ENCODE peak calls at places on chromosomes 1 and 21, in ten cellular contexts. D is Panc1; Q is effector memory CD4-positive, alpha-beta T cell; L is IMR-90; U is SJSA1; G is MM.1S; O is CD8-positive, alpha-beta memory T cell; Y is spleen; B is SJCRH30; N is left lung. W is an unnamed sample.

GRCh38 chr1:200780545-200781444 is 42.1 kb downstream of the CAMSAP2 start:
- DNase-seq in G (peak; percentile 80), U (peak; percentile 39), Q (no peak), N (no peak), O (no peak), D (no peak), L (peak; percentile 43), B (no peak), Y (no peak), W (no peak)

GRCh38 chr1:23452011-23452411 is 27.5 kb upstream of the TCEA3 start:
- DNase-seq in B (no peak), Q (peak; percentile 43), O (peak; percentile 70), U (no peak), N (peak; percentile 86), L (peak; percentile 33), G (peak; percentile 20), Y (no peak), D (no peak), W (peak; percentile 74)

GRCh38 chr1:204029016-204029415 is 43.9 kb upstream of the SOX13 start:
- DNase-seq in G (no peak), U (no peak), L (no peak), Y (no peak), B (no peak), D (no peak), O (no peak), N (no peak), Q (no peak), W (no peak)

GRCh38 chr1:245091818-245092637 is 62.8 kb upstream of the KIF26B start:
- DNase-seq in G (no peak), Q (no peak), B (peak; percentile 42), D (peak; percentile 75), N (peak; percentile 61), O (no peak), L (peak; percentile 99), U (peak; percentile 90), Y (peak; percentile 78), W (no peak)

GRCh38 chr1:47677241-47677940 is 239.5 kb downstream of the FOXD2 start:
- DNase-seq in G (no peak), L (no peak), B (no peak), N (no peak), Q (no peak), O (no peak), U (no peak), Y (peak; percentile 62), D (no peak), W (no peak)

GRCh38 chr1:7519181-7519860 is 251.8 kb upstream of the VAMP3 start:
- DNase-seq in Q (no peak), G (no peak), D (no peak), L (no peak), B (no peak), N (no peak), O (peak; percentile 14), Y (peak; percentile 35), U (no peak), W (no peak)

GRCh38 chr1:169110265-169110664 is 3.8 kb downstream of the ATP1B1 start:
- DNase-seq in Q (no peak), N (no peak), U (no peak), D (no peak), B (no peak), O (no peak), L (no peak), Y (no peak), G (no peak), W (no peak)

GRCh38 chr1:16354619-16355018 is 2.3 kb upstream of the FBXO42 start:
- DNase-seq in U (no peak), N (no peak), B (no peak), D (no peak), G (no peak), O (no peak), L (no peak), Y (no peak), Q (no peak), W (no peak)

GRCh38 chr1:19139711-19140110 is 70.4 kb downstream of the UBR4 start:
- DNase-seq in Y (no peak), G (no peak), N (no peak), U (no peak), D (no peak), O (no peak), B (no peak), L (no peak), Q (no peak), W (no peak)

GRCh38 chr1:54884135-54884586 is 2.8 kb downstream of the DHCR24 start:
- DNase-seq in U (no peak), B (no peak), N (no peak), L (peak; percentile 79), O (no peak), D (no peak), Q (no peak), G (no peak), Y (no peak), W (no peak)

GRCh38 chr1:158434755-158435154 is 8.7 kb upstream of the OR10K2 start:
- DNase-seq in G (no peak), Y (no peak), U (no peak), O (no peak), D (no peak), B (no peak), L (no peak), N (no peak), Q (no peak), W (no peak)

GRCh38 chr1:147292635-147293251 is 50.3 kb downstream of the CHD1L start:
- DNase-seq in U (peak; percentile 87), B (no peak), N (no peak), Y (no peak), G (no peak), L (peak; percentile 99), D (no peak), O (no peak), Q (no peak), W (no peak)

GRCh38 chr1:3012511-3013291 is 8.6 kb upstream of the ACTRT2 start:
- DNase-seq in U (no peak), Q (peak; percentile 14), Y (peak; percentile 80), N (peak; percentile 38), L (no peak), D (no peak), O (no peak), B (peak; percentile 35), G (no peak), W (peak; percentile 46)

GRCh38 chr1:109847251-109847650 is 63.4 kb upstream of the CSF1 start:
- DNase-seq in N (no peak), B (no peak), U (no peak), O (no peak), Y (no peak), Q (no peak), G (no peak), L (no peak), D (no peak), W (no peak)

GRCh38 chr1:17759114-17759513 is 4.0 kb downstream of the ACTL8 start:
- DNase-seq in Y (peak; percentile 27), B (no peak), G (peak; percentile 27), L (no peak), D (no peak), U (no peak), O (no peak), N (no peak), Q (no peak), W (no peak)

GRCh38 chr1:17755120-17755519 is at the start of gene ACTL8:
- DNase-seq in Y (peak; percentile 28), D (no peak), N (no peak), L (no peak), O (no peak), G (no peak), B (no peak), U (no peak), Q (no peak), W (no peak)

GRCh38 chr1:17762313-17762712 is 7.2 kb downstream of the ACTL8 start:
- DNase-seq in G (no peak), Y (peak; percentile 24), O (no peak), N (no peak), D (no peak), B (no peak), L (no peak), Q (no peak), U (no peak), W (no peak)

GRCh38 chr1:17752356-17752755 is 2.8 kb upstream of the ACTL8 start:
- DNase-seq in L (no peak), U (no peak), N (no peak), Y (no peak), O (no peak), Q (no peak), D (no peak), B (no peak), G (no peak), W (no peak)

GRCh38 chr1:17757426-17757825 is 2.3 kb downstream of the ACTL8 start:
- DNase-seq in G (no peak), O (no peak), Y (no peak), B (peak; percentile 27), L (no peak), Q (no peak), D (no peak), U (no peak), N (no peak), W (no peak)
- H3K9me3 ChIP-seq in G (no peaks in the 10 kb centered on the region), O (peaks cover 18% of the 10 kb centered on the region), Y (peaks cover 83% of the 10 kb centered on the region), B (peaks cover 3% of the 10 kb centered on the region), L (peaks cover 32% of the 10 kb centered on the region), Q (peaks cover 30% of the 10 kb centered on the region), D (peaks cover 16% of the 10 kb centered on the region), U (peaks cover 14% of the 10 kb centered on the region), N (peaks cover 62% of the 10 kb centered on the region), W (no peaks in the 10 kb centered on the region)

DNA sequence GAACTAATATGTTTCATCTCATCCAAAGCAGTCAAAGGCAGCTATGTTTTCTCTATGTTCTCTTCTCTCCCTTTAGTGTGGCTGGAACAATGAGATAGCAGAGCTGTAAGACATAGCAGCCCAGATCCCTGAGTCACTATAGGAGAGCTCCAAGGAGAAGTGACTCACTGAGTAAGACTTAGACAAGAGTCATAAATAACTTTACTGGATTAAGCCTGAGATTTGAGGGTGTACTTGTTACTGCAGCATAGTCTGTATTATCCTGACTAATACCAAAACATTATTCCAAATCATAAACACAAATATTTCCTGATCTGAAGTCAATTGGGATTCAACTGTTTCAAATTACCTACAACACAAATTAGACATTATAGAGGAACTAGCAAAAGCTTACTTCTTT is 3.9 kb downstream of the KRTAP19-8 start:
- DNase-seq in Y (no peak), B (no peak), N (no peak), G (no peak), O (no peak), U (no peak), Q (no peak), L (no peak), D (no peak), W (no peak)
- H3K9me3 ChIP-seq in Y (peaks cover 7% of the 10 kb centered on the region), B (peaks cover 3% of the 10 kb centered on the region), N (peaks cover 5% of the 10 kb centered on the region), G (no peaks in the 10 kb centered on the region), O (no peaks in the 10 kb centered on the region), U (no peaks in the 10 kb centered on the region), Q (no peaks in the 10 kb centered on the region), L (peaks cover 2% of the 10 kb centered on the region), D (no peaks in the 10 kb centered on the region), W (no peaks in the 10 kb centered on the region)

GRCh38 chr1:113488576-113489177 is 98.4 kb downstream of the MAGI3 start:
- DNase-seq in Q (no peak), O (no peak), B (no peak), Y (no peak), L (no peak), G (no peak), N (no peak), U (no peak), D (no peak), W (no peak)
- H3K9me3 ChIP-seq in Q (no peaks in the 10 kb centered on the region), O (no peaks in the 10 kb centered on the region), B (peaks cover 5% of the 10 kb centered on the region), Y (peaks cover 80% of the 10 kb centered on the region), L (peaks cover 2% of the 10 kb centered on the region), G (no peaks in the 10 kb centered on the region), N (peaks cover 71% of the 10 kb centered on the region), U (peaks cover 11% of the 10 kb centered on the region), D (no peaks in the 10 kb centered on the region), W (no peaks in the 10 kb centered on the region)

DNA sequence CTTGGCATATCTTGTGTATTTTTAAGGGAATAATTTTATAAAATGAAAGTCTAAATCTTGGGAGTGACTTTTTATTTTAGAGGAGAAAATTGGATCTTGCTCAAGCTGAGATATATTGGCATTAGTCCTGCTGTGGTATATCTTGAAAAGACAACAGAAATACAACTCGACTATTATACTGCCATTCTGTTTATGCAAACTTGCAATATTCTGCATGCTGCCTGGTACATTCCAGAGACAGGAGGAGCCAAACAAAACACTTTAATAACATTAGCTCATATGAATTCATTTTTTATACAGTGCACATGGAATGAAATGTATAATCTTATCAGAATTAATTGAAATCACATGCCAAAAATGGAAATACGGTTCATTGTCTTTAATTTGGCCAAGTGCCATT is 176.0 kb upstream of the NRIP1 start:
- DNase-seq in U (no peak), Y (no peak), D (no peak), L (no peak), Q (no peak), O (no peak), N (no peak), B (no peak), G (no peak), W (no peak)
- H3K9me3 ChIP-seq in U (no peaks in the 10 kb centered on the region), Y (no peaks in the 10 kb centered on the region), D (no peaks in the 10 kb centered on the region), L (no peaks in the 10 kb centered on the region), Q (no peaks in the 10 kb centered on the region), O (no peaks in the 10 kb centered on the region), N (no peaks in the 10 kb centered on the region), B (no peaks in the 10 kb centered on the region), G (no peaks in the 10 kb centered on the region), W (no peaks in the 10 kb centered on the region)

W was measured in right lobe of liver.